ENCODE peak calls at places on chromosome 4, in six cellular contexts. J is astrocyte of the spinal cord, P is GM19239, A is GM04503, T is GM23248, H is IMR-90. B is an unnamed sample.

GRCh38 chr4:36399762-36400353 is 118.4 kb downstream of the DTHD1 start:
- DNase-seq in A (no peak), J (peak; percentile 41), P (peak; percentile 7), H (no peak), T (peak; percentile 14), B (no peak)

GRCh38 chr4:107709916-107710315 is 10.1 kb downstream of the PAPSS1 start:
- DNase-seq in J (no peak), A (no peak), H (peak; percentile 22), P (no peak), T (peak; percentile 35), B (no peak)

GRCh38 chr4:105113800-105114199 is 32.9 kb upstream of the TET2 start:
- DNase-seq in H (no peak), A (no peak), P (no peak), J (peak; percentile 25), T (no peak), B (no peak)

GRCh38 chr4:148116264-148116663 is 325.9 kb downstream of the NR3C2 start:
- DNase-seq in J (peak; percentile 83), H (peak; percentile 79), A (peak; percentile 3), T (peak; percentile 50), P (no peak), B (peak; percentile 59)

GRCh38 chr4:174522183-174523002 is at the start of gene HPGD:
- DNase-seq in P (no peak), T (peak; percentile 46), H (no peak), A (no peak), J (peak; percentile 7), B (no peak)

GRCh38 chr4:154439224-154439623 is 52.4 kb downstream of the DCHS2 start:
- DNase-seq in H (no peak), J (no peak), T (no peak), A (no peak), P (no peak), B (no peak)

GRCh38 chr4:187887886-187888285 is 107.7 kb upstream of the ZFP42 start:
- DNase-seq in H (no peak), J (no peak), T (no peak), P (no peak), A (no peak), B (no peak)

GRCh38 chr4:133544097-133544496 is 395.0 kb downstream of the PCDH10 start:
- DNase-seq in A (no peak), H (no peak), J (no peak), T (no peak), P (no peak), B (no peak)

GRCh38 chr4:40940317-40940720 is 190.6 kb downstream of the NSUN7 start:
- DNase-seq in A (no peak), H (no peak), T (peak; percentile 12), P (no peak), J (no peak), B (no peak)

B was measured in AG04449.